ENCODE peak calls at places on chromosomes 13 and 19, in four cellular contexts. F is K562, U is HepG2, P is GM12878. E is an unnamed sample.

GRCh38 chr13:60095300-60095699 is 68.4 kb downstream of the DIAPH3 start:
- DNase-seq in F (no peak), U (no peak), P (no peak), E (no peak)

GRCh38 chr13:76955236-76955635 is 6.9 kb downstream of the ACOD1 start:
- DNase-seq in F (no peak), U (no peak), P (no peak), E (no peak)

GRCh38 chr13:26816876-26817275 is 56.3 kb upstream of the GPR12 start:
- DNase-seq in F (no peak), U (no peak), P (no peak), E (no peak)

GRCh38 chr13:76732367-76732766 is 153.8 kb downstream of the KCTD12 start:
- DNase-seq in F (no peak), U (no peak), P (no peak), E (no peak)

GRCh38 chr13:70034280-70034679 is 73.3 kb upstream of the ATXN8OS start:
- DNase-seq in F (no peak), U (no peak), P (no peak), E (no peak)

GRCh38 chr19:30065680-30066606 is 123.9 kb downstream of the URI1 start:
- DNase-seq in F (peak; percentile 42), U (no peak), P (no peak), E (no peak)

GRCh38 chr19:47109541-47110375 is 3.8 kb downstream of the ZC3H4 start:
- DNase-seq in F (peak; percentile 59), U (no peak), P (no peak), E (no peak)

GRCh38 chr13:30615851-30616311 is 1.8 kb upstream of the USPL1 start:
- DNase-seq in F (peak; percentile 7), U (peak; percentile 8), P (no peak), E (no peak)

GRCh38 chr13:96053003-96053703 is at the start of gene UGGT2:
- DNase-seq in F (peak; percentile 95), U (peak; percentile 85), P (peak; percentile 64), E (peak; percentile 80)

GRCh38 chr13:65803706-65804392 is 1426.3 kb downstream of the PCDH9 start:
- DNase-seq in F (no peak), U (no peak), P (no peak), E (no peak)

GRCh38 chr13:45820106-45820838 is 31.3 kb downstream of the SIAH3 start:
- DNase-seq in F (no peak), U (no peak), P (no peak), E (no peak)

GRCh38 chr13:108816381-108816780 is 187.0 kb downstream of the MYO16 start:
- DNase-seq in F (peak; percentile 30), U (no peak), P (no peak), E (no peak)

GRCh38 chr19:13920940-13921744 is 15.1 kb downstream of the CC2D1A start:
- DNase-seq in F (peak; percentile 80), U (peak; percentile 57), P (peak; percentile 25), E (peak; percentile 38)

GRCh38 chr19:16022681-16023557 is 53.4 kb upstream of the TPM4 start:
- DNase-seq in F (no peak), U (no peak), P (no peak), E (no peak)

GRCh38 chr13:30186644-30187431 is 120.5 kb downstream of the KATNAL1 start:
- DNase-seq in F (no peak), U (no peak), P (no peak), E (peak; percentile 20)

GRCh38 chr13:99384468-99384867 is 77.3 kb upstream of the GPR183 start:
- DNase-seq in F (no peak), U (no peak), P (no peak), E (no peak)

GRCh38 chr13:30792257-30793000 is 57.1 kb downstream of the ALOX5AP start:
- DNase-seq in F (no peak), U (peak; percentile 61), P (no peak), E (no peak)

GRCh38 chr13:43141685-43142084 is 118.3 kb downstream of the DNAJC15 start:
- DNase-seq in F (no peak), U (no peak), P (no peak), E (peak; percentile 21)

GRCh38 chr13:24985102-24985501 is 110.8 kb upstream of the PABPC3 start:
- DNase-seq in F (peak; percentile 17), U (no peak), P (no peak), E (peak; percentile 36)

GRCh38 chr13:23212621-23213020 is 31.8 kb downstream of the SGCG start:
- DNase-seq in F (no peak), U (no peak), P (no peak), E (no peak)

GRCh38 chr13:48542581-48543341 is 9.9 kb upstream of the RCBTB2 start:
- DNase-seq in F (no peak), U (peak; percentile 23), P (no peak), E (peak; percentile 41)

GRCh38 chr13:95509521-95510315 is 42.8 kb upstream of the CLDN10 start:
- DNase-seq in F (no peak), U (no peak), P (no peak), E (no peak)

GRCh38 chr19:44260343-44260681 is 626 bp downstream of the ZNF233 start:
- DNase-seq in F (no peak), U (no peak), P (no peak), E (peak; percentile 12)

GRCh38 chr13:64505511-64505910 is 2724.6 kb downstream of the PCDH9 start:
- DNase-seq in F (no peak), U (no peak), P (no peak), E (no peak)

GRCh38 chr19:31553112-31553843 is 204.0 kb upstream of the TSHZ3 start:
- DNase-seq in F (no peak), U (no peak), P (no peak), E (no peak)

GRCh38 chr19:16224266-16225045 is 26.7 kb downstream of the AP1M1 start:
- DNase-seq in F (no peak), U (no peak), P (no peak), E (no peak)

GRCh38 chr13:105990256-105990958 is 545.1 kb downstream of the EFNB2 start:
- DNase-seq in F (no peak), U (no peak), P (no peak), E (no peak)

DNA sequence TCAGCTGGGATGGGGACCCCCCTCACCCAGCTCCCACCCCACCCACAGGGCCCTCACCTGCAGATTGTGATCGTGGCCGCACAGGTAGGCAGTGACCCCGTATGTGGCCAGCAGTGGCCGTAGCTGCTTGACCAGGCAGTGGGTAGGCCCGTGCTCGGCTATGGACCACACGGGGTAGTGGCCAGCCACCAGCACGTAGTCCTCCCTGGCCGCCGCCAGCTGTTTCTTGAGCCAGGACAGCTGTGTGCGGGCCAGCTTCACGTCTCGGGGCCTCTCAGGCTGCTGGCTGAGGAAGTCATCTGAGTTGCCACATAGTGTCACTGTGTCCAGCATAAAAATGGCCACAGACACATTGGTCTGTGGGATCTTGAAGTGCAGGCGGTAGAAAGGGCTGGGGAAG is 1.3 kb downstream of the ACP5 start:
- DNase-seq in F (no peak), U (no peak), P (no peak), E (no peak)
- TF ChIP-seq TCF7 in F (no peak), U (no peak), P (no peak), E (no peak)

DNA sequence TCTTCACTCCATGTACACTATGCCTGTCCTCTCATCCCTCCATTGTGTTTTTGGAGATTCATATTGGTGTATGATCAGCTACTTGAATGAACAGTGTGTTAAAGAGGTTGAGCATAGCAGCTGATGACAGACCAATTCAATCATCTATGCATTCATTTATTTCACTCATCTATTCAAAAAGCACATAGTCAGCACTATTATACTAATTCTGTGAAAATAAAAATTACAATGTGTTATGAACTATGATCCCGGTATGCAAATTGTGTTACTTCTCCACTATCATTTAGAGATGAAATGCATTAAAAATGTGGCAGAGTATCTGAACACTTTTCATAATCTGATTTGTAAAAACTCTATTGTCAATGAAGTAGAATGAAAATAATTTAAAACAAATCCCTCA is 5.9 kb downstream of the TRPC4 start:
- DNase-seq in F (no peak), U (no peak), P (no peak), E (no peak)
- TF ChIP-seq NR2C2 in F (no peak), U (no peak), P (no peak), E (no peak)

GRCh38 chr19:18160792-18161690 is 8.1 kb downstream of the PIK3R2 start:
- DNase-seq in F (peak; percentile 95), U (peak; percentile 43), P (no peak), E (peak; percentile 77)

GRCh38 chr19:18160441-18160791 is 7.5 kb downstream of the PIK3R2 start:
- DNase-seq in F (no peak), U (no peak), P (no peak), E (no peak)

GRCh38 chr19:18164072-18164471 is 9.5 kb upstream of the IFI30 start:
- DNase-seq in F (no peak), U (no peak), P (no peak), E (no peak)

GRCh38 chr19:18159810-18160209 is 6.8 kb downstream of the PIK3R2 start:
- DNase-seq in F (no peak), U (no peak), P (no peak), E (no peak)

GRCh38 chr19:18161691-18162039 is 8.7 kb downstream of the PIK3R2 start:
- DNase-seq in F (no peak), U (no peak), P (no peak), E (no peak)
- TF ChIP-seq CBFB in F (no peak), U (no peak), P (no peak), E (no peak)

GRCh38 chr19:48405010-48405659 is 11.7 kb downstream of the GRIN2D start:
- DNase-seq in F (no peak), U (no peak), P (no peak), E (no peak)

GRCh38 chr19:48400018-48400742 is 6.7 kb downstream of the GRIN2D start:
- DNase-seq in F (peak; percentile 83), U (peak; percentile 50), P (no peak), E (peak; percentile 90)

GRCh38 chr19:48401277-48401676 is 7.8 kb downstream of the GRIN2D start:
- DNase-seq in F (no peak), U (no peak), P (no peak), E (peak; percentile 38)

GRCh38 chr19:48403606-48404005 is 10.1 kb downstream of the GRIN2D start:
- DNase-seq in F (peak; percentile 62), U (peak; percentile 62), P (no peak), E (peak; percentile 71)

DNA sequence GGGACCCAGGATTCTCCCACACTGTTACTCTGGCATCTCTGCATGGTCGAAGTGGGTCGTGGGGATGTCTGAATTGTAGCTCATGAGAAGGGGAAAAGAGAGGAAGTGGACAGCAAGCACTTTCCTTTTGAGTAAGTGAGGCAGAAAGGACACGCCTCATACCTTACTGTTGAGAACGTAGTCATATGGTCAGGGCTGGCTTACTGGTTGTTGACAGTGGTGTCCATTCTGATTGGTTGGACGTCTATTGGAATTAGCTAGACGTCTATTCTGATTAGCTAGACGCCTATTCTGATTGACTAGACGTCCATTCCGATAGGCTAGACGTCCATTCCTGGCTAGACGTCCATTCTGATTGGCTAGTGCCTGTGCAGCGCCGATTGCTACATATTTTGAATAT is 12.4 kb downstream of the GRIN2D start:
- DNase-seq in F (no peak), U (no peak), P (no peak), E (no peak)
- TF ChIP-seq TCF7 in F (no peak), U (no peak), P (no peak), E (no peak)

DNA sequence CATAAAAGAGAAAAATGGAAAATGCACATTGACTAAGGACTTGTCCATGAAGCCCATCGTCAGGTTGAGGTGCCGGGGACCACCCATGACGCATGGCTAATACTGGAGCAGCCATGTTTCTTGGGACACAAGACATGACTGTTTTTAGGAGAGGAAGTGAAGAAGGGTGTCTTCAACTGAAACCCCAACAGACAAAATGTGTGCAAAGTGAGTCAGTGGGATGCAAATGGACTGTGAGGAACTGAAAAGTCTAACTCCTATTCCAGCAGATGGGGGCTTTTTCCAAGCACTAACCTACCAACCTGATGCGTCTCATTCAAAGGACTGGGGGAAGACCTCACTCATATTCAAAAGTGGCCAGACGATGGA is 459.3 kb downstream of the FOXO1 start:
- DNase-seq in F (no peak), U (no peak), P (peak; percentile 74), E (no peak)
- TF ChIP-seq NR2C2 in F (no peak), U (no peak), P (no peak), E (no peak)

E was measured in WTC11.